ENCODE peak calls at places on chromosomes 16 and 17, in four cellular contexts. P is HL-60, V is K562, I is GM12878. S is an unnamed sample.

GRCh38 chr16:4847774-4848587 is 700 bp downstream of the UBN1 start:
- DNase-seq in P (no peak), I (no peak), V (peak; percentile 42), S (peak; percentile 42)

GRCh38 chr17:50330151-50330753 is 15.7 kb upstream of the XYLT2 start:
- DNase-seq in I (no peak), P (no peak), V (no peak), S (no peak)

GRCh38 chr17:55543709-55544108 is 32.5 kb upstream of the SMIM36 start:
- DNase-seq in P (no peak), V (no peak), I (no peak), S (no peak)

GRCh38 chr16:791131-791530 is 2.7 kb downstream of the CHTF18 start:
- DNase-seq in P (no peak), V (no peak), I (no peak), S (no peak)

GRCh38 chr16:87414251-87414680 is 22.1 kb downstream of the MAP1LC3B start:
- DNase-seq in I (no peak), P (no peak), V (no peak), S (no peak)

GRCh38 chr16:56849690-56850680 is 15.0 kb upstream of the SLC12A3 start:
- DNase-seq in V (no peak), P (no peak), I (no peak), S (no peak)

GRCh38 chr17:62653831-62654829 is 26.7 kb downstream of the MRC2 start:
- DNase-seq in I (no peak), P (no peak), V (peak; percentile 41), S (no peak)

GRCh38 chr17:3952186-3952585 is 12.1 kb downstream of the ATP2A3 start:
- DNase-seq in P (no peak), I (no peak), V (no peak), S (no peak)

GRCh38 chr17:42850964-42851363 is at the start of gene AOC3:
- DNase-seq in I (no peak), V (no peak), P (no peak), S (no peak)

GRCh38 chr16:67236551-67237395 is 9.8 kb downstream of the TMEM208 start:
- DNase-seq in V (peak; percentile 100), P (no peak), I (no peak), S (peak; percentile 91)

GRCh38 chr17:34565715-34566114 is 13.7 kb upstream of the TMEM132E start:
- DNase-seq in P (no peak), V (no peak), I (no peak), S (no peak)

GRCh38 chr17:34568953-34569352 is 10.4 kb upstream of the TMEM132E start:
- DNase-seq in V (no peak), I (no peak), P (no peak), S (no peak)

GRCh38 chr17:34567665-34568064 is 11.7 kb upstream of the TMEM132E start:
- DNase-seq in I (no peak), P (no peak), V (no peak), S (no peak)

GRCh38 chr17:34566873-34567272 is 12.5 kb upstream of the TMEM132E start:
- DNase-seq in P (no peak), I (no peak), V (no peak), S (no peak)

GRCh38 chr17:34566201-34566600 is 13.2 kb upstream of the TMEM132E start:
- DNase-seq in P (no peak), I (no peak), V (no peak), S (no peak)
- TF ChIP-seq SPI1 in P (no peak), I (no peak), V (no peak), S (no peak)

DNA sequence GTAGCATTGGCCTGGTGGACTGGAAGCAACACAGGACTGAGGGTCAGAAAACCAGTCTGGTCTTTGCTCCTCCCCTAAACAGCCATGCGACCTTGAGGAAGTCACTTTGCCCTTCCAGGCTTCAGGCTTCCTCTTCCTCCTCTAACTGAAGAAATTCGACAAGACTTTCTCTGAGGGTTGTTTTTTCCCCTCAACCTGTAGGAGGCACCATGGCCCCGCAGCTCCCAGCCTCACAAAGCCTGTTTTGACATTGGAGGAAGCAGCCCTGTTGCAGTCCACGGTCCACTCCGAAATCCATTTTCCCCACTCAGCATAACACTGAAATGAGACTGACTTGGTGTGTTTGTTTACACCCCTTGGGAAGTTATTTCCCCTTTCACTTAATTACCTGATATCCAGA is 41.2 kb upstream of the PIRT start:
- DNase-seq in P (peak; percentile 17), V (peak; percentile 8), I (no peak), S (no peak)
- TF ChIP-seq SPI1 in P (peak; percentile 47), V (no peak), I (no peak), S (no peak)

GRCh38 chr16:17392127-17392856 is 78.5 kb downstream of the XYLT1 start:
- DNase-seq in P (no peak), V (no peak), I (no peak), S (no peak)

GRCh38 chr16:17392857-17393421 is 77.8 kb downstream of the XYLT1 start:
- DNase-seq in P (no peak), V (no peak), I (no peak), S (no peak)

GRCh38 chr16:17396762-17397498 is 73.8 kb downstream of the XYLT1 start:
- DNase-seq in I (no peak), V (no peak), P (no peak), S (no peak)

GRCh38 chr16:17395849-17396480 is 74.8 kb downstream of the XYLT1 start:
- DNase-seq in I (no peak), P (no peak), V (no peak), S (no peak)

GRCh38 chr16:17397499-17397891 is 73.3 kb downstream of the XYLT1 start:
- DNase-seq in P (no peak), V (peak; percentile 42), I (no peak), S (no peak)
- TF ChIP-seq SPI1 in P (no peak), V (no peak), I (no peak), S (no peak)

GRCh38 chr16:30875881-30876791 is 17.7 kb downstream of the BCL7C start:
- DNase-seq in P (no peak), V (peak; percentile 70), I (peak; percentile 67), S (peak; percentile 48)
- TF ChIP-seq SPI1 in P (peak; percentile 88), V (peak; percentile 90), I (peak; percentile 94), S (peak; percentile 93)

S was measured in GM12891.